ENCODE peak calls at places on chromosomes 7 and 10, in five cellular contexts. K, M, P, O and R are unnamed samples.

GRCh38 chr7:36742911-36743775 is 18.8 kb upstream of the AOAH start:
- DNase-seq in M (no peak), P (no peak), O (no peak), K (no peak), R (no peak)

GRCh38 chr10:62050941-62051433 is 149.5 kb downstream of the ARID5B start:
- DNase-seq in O (peak), M (no peak), P (peak), K (peak), R (no peak)

GRCh38 chr10:118308664-118309063 is 33.5 kb downstream of the FAM204A start:
- DNase-seq in O (no peak), K (no peak), M (no peak), P (no peak), R (no peak)

GRCh38 chr7:128247640-128248194 is 6.6 kb downstream of the LEP start:
- DNase-seq in O (no peak), K (no peak), M (no peak), P (no peak), R (no peak)

GRCh38 chr7:108848486-108848885 is 278.8 kb downstream of the DNAJB9 start:
- DNase-seq in K (no peak), P (no peak), O (no peak), M (no peak), R (no peak)

GRCh38 chr7:122886357-122887081 is at the start of gene CADPS2:
- DNase-seq in O (no peak), M (peak), P (peak), K (no peak), R (peak)

GRCh38 chr7:45179666-45180065 is 22.1 kb downstream of the RAMP3 start:
- DNase-seq in O (no peak), P (no peak), M (no peak), K (no peak), R (no peak)

GRCh38 chr7:55553087-55553345 is 19.3 kb downstream of the VOPP1 start:
- DNase-seq in O (no peak), K (no peak), P (no peak), M (no peak), R (no peak)